ENCODE peak calls at places on chromosome 11, in ten cellular contexts. One of them, this sample, is unnamed.

GRCh38 chr11:69801513-69802335 is 17.5 kb downstream of the FGF3 start:
- DNase-seq in activated T-cell treated with anti-CD3 and anti-CD28 coated beads for 1 hour: peak
- DNase-seq in psoas muscle: no peak
- DNase-seq in colonic mucosa: peak
- DNase-seq in T47D: peak
- DNase-seq in WTC11: peak
- DNase-seq in coronary artery: no peak
- DNase-seq in NCI-H1092: peak
- DNase-seq in CD4-positive, alpha-beta T cell: peak
- DNase-seq in HFFc6: no peak
- DNase-seq in this sample: no peak

GRCh38 chr11:69089258-69089657 is 40.5 kb downstream of the TPCN2 start:
- DNase-seq in activated T-cell treated with anti-CD3 and anti-CD28 coated beads for 1 hour: no peak
- DNase-seq in psoas muscle: peak
- DNase-seq in colonic mucosa: no peak
- DNase-seq in T47D: no peak
- DNase-seq in WTC11: no peak
- DNase-seq in coronary artery: no peak
- DNase-seq in NCI-H1092: no peak
- DNase-seq in CD4-positive, alpha-beta T cell: no peak
- DNase-seq in HFFc6: peak
- DNase-seq in this sample: peak

GRCh38 chr11:126284829-126285228 is 1.9 kb downstream of the TIRAP start:
- DNase-seq in activated T-cell treated with anti-CD3 and anti-CD28 coated beads for 1 hour: peak
- DNase-seq in psoas muscle: no peak
- DNase-seq in colonic mucosa: peak
- DNase-seq in T47D: peak
- DNase-seq in WTC11: no peak
- DNase-seq in coronary artery: no peak
- DNase-seq in NCI-H1092: no peak
- DNase-seq in CD4-positive, alpha-beta T cell: peak
- DNase-seq in HFFc6: peak
- DNase-seq in this sample: peak

GRCh38 chr11:117834838-117835443 is 10.4 kb upstream of the FXYD2 start:
- DNase-seq in activated T-cell treated with anti-CD3 and anti-CD28 coated beads for 1 hour: no peak
- DNase-seq in psoas muscle: no peak
- DNase-seq in colonic mucosa: peak
- DNase-seq in T47D: no peak
- DNase-seq in WTC11: no peak
- DNase-seq in coronary artery: no peak
- DNase-seq in NCI-H1092: no peak
- DNase-seq in CD4-positive, alpha-beta T cell: no peak
- DNase-seq in HFFc6: no peak
- DNase-seq in this sample: no peak

GRCh38 chr11:834371-835316 is 1.9 kb downstream of the CD151 start:
- DNase-seq in activated T-cell treated with anti-CD3 and anti-CD28 coated beads for 1 hour: no peak
- DNase-seq in psoas muscle: peak
- DNase-seq in colonic mucosa: peak
- DNase-seq in T47D: peak
- DNase-seq in WTC11: no peak
- DNase-seq in coronary artery: peak
- DNase-seq in NCI-H1092: no peak
- DNase-seq in CD4-positive, alpha-beta T cell: no peak
- DNase-seq in HFFc6: peak
- DNase-seq in this sample: peak

GRCh38 chr11:15551897-15552851 is 437.5 kb downstream of the INSC start:
- DNase-seq in activated T-cell treated with anti-CD3 and anti-CD28 coated beads for 1 hour: no peak
- DNase-seq in psoas muscle: no peak
- DNase-seq in colonic mucosa: no peak
- DNase-seq in T47D: no peak
- DNase-seq in WTC11: no peak
- DNase-seq in coronary artery: no peak
- DNase-seq in NCI-H1092: no peak
- DNase-seq in CD4-positive, alpha-beta T cell: no peak
- DNase-seq in HFFc6: no peak
- DNase-seq in this sample: no peak

GRCh38 chr11:44994753-44995152 is 44.1 kb upstream of the TP53I11 start:
- DNase-seq in activated T-cell treated with anti-CD3 and anti-CD28 coated beads for 1 hour: no peak
- DNase-seq in psoas muscle: no peak
- DNase-seq in colonic mucosa: no peak
- DNase-seq in T47D: no peak
- DNase-seq in WTC11: no peak
- DNase-seq in coronary artery: no peak
- DNase-seq in NCI-H1092: no peak
- DNase-seq in CD4-positive, alpha-beta T cell: no peak
- DNase-seq in HFFc6: no peak
- DNase-seq in this sample: no peak

GRCh38 chr11:7480132-7480531 is 5.2 kb upstream of the OLFML1 start:
- DNase-seq in activated T-cell treated with anti-CD3 and anti-CD28 coated beads for 1 hour: no peak
- DNase-seq in psoas muscle: no peak
- DNase-seq in colonic mucosa: no peak
- DNase-seq in T47D: no peak
- DNase-seq in WTC11: no peak
- DNase-seq in coronary artery: no peak
- DNase-seq in NCI-H1092: no peak
- DNase-seq in CD4-positive, alpha-beta T cell: no peak
- DNase-seq in HFFc6: no peak
- DNase-seq in this sample: peak

GRCh38 chr11:100756556-100756955 is 69.5 kb downstream of the ARHGAP42 start:
- DNase-seq in activated T-cell treated with anti-CD3 and anti-CD28 coated beads for 1 hour: no peak
- DNase-seq in psoas muscle: no peak
- DNase-seq in colonic mucosa: no peak
- DNase-seq in T47D: no peak
- DNase-seq in WTC11: no peak
- DNase-seq in coronary artery: no peak
- DNase-seq in NCI-H1092: no peak
- DNase-seq in CD4-positive, alpha-beta T cell: no peak
- DNase-seq in HFFc6: no peak
- DNase-seq in this sample: no peak

GRCh38 chr11:120577624-120578363 is 66.2 kb downstream of the GRIK4 start:
- DNase-seq in activated T-cell treated with anti-CD3 and anti-CD28 coated beads for 1 hour: no peak
- DNase-seq in psoas muscle: no peak
- DNase-seq in colonic mucosa: no peak
- DNase-seq in T47D: no peak
- DNase-seq in WTC11: peak
- DNase-seq in coronary artery: no peak
- DNase-seq in NCI-H1092: no peak
- DNase-seq in CD4-positive, alpha-beta T cell: no peak
- DNase-seq in HFFc6: no peak
- DNase-seq in this sample: no peak

GRCh38 chr11:56783448-56784041 is 35.0 kb upstream of the OR9G4 start:
- DNase-seq in activated T-cell treated with anti-CD3 and anti-CD28 coated beads for 1 hour: no peak
- DNase-seq in psoas muscle: no peak
- DNase-seq in colonic mucosa: peak
- DNase-seq in T47D: peak
- DNase-seq in WTC11: no peak
- DNase-seq in coronary artery: no peak
- DNase-seq in NCI-H1092: peak
- DNase-seq in CD4-positive, alpha-beta T cell: no peak
- DNase-seq in HFFc6: peak
- DNase-seq in this sample: peak

GRCh38 chr11:227824-228223 is 8.3 kb downstream of the SIRT3 start:
- DNase-seq in activated T-cell treated with anti-CD3 and anti-CD28 coated beads for 1 hour: no peak
- DNase-seq in psoas muscle: no peak
- DNase-seq in colonic mucosa: no peak
- DNase-seq in T47D: no peak
- DNase-seq in WTC11: no peak
- DNase-seq in coronary artery: no peak
- DNase-seq in NCI-H1092: no peak
- DNase-seq in CD4-positive, alpha-beta T cell: no peak
- DNase-seq in HFFc6: no peak
- DNase-seq in this sample: no peak

GRCh38 chr11:2451336-2451735 is 6.5 kb downstream of the KCNQ1 start:
- DNase-seq in activated T-cell treated with anti-CD3 and anti-CD28 coated beads for 1 hour: no peak
- DNase-seq in psoas muscle: peak
- DNase-seq in colonic mucosa: no peak
- DNase-seq in T47D: no peak
- DNase-seq in WTC11: peak
- DNase-seq in coronary artery: no peak
- DNase-seq in NCI-H1092: no peak
- DNase-seq in CD4-positive, alpha-beta T cell: no peak
- DNase-seq in HFFc6: no peak
- DNase-seq in this sample: no peak

GRCh38 chr11:77029829-77030228 is 4.4 kb upstream of the B3GNT6 start:
- DNase-seq in activated T-cell treated with anti-CD3 and anti-CD28 coated beads for 1 hour: no peak
- DNase-seq in psoas muscle: no peak
- DNase-seq in colonic mucosa: peak
- DNase-seq in T47D: no peak
- DNase-seq in WTC11: no peak
- DNase-seq in coronary artery: no peak
- DNase-seq in NCI-H1092: no peak
- DNase-seq in CD4-positive, alpha-beta T cell: no peak
- DNase-seq in HFFc6: no peak
- DNase-seq in this sample: no peak

GRCh38 chr11:65611028-65611757 is 2.8 kb downstream of the MAP3K11 start:
- DNase-seq in activated T-cell treated with anti-CD3 and anti-CD28 coated beads for 1 hour: no peak
- DNase-seq in psoas muscle: peak
- DNase-seq in colonic mucosa: no peak
- DNase-seq in T47D: no peak
- DNase-seq in WTC11: no peak
- DNase-seq in coronary artery: no peak
- DNase-seq in NCI-H1092: no peak
- DNase-seq in CD4-positive, alpha-beta T cell: no peak
- DNase-seq in HFFc6: no peak
- DNase-seq in this sample: no peak

GRCh38 chr11:81165164-81165563 is 1568.5 kb downstream of the FAM181B start:
- DNase-seq in activated T-cell treated with anti-CD3 and anti-CD28 coated beads for 1 hour: no peak
- DNase-seq in psoas muscle: no peak
- DNase-seq in colonic mucosa: no peak
- DNase-seq in T47D: peak
- DNase-seq in WTC11: no peak
- DNase-seq in coronary artery: no peak
- DNase-seq in NCI-H1092: no peak
- DNase-seq in CD4-positive, alpha-beta T cell: no peak
- DNase-seq in HFFc6: no peak
- DNase-seq in this sample: no peak

GRCh38 chr11:117096140-117096972 is 1.9 kb downstream of the SIK3 start:
- DNase-seq in activated T-cell treated with anti-CD3 and anti-CD28 coated beads for 1 hour: peak
- DNase-seq in psoas muscle: no peak
- DNase-seq in colonic mucosa: peak
- DNase-seq in T47D: no peak
- DNase-seq in WTC11: peak
- DNase-seq in coronary artery: no peak
- DNase-seq in NCI-H1092: no peak
- DNase-seq in CD4-positive, alpha-beta T cell: no peak
- DNase-seq in HFFc6: peak
- DNase-seq in this sample: no peak

GRCh38 chr11:73383249-73384126 is 7.3 kb downstream of the RELT start:
- DNase-seq in activated T-cell treated with anti-CD3 and anti-CD28 coated beads for 1 hour: no peak
- DNase-seq in psoas muscle: no peak
- DNase-seq in colonic mucosa: peak
- DNase-seq in T47D: peak
- DNase-seq in WTC11: no peak
- DNase-seq in coronary artery: no peak
- DNase-seq in NCI-H1092: no peak
- DNase-seq in CD4-positive, alpha-beta T cell: no peak
- DNase-seq in HFFc6: no peak
- DNase-seq in this sample: no peak

GRCh38 chr11:128448487-128448886 is 138.9 kb downstream of the ETS1 start:
- DNase-seq in activated T-cell treated with anti-CD3 and anti-CD28 coated beads for 1 hour: no peak
- DNase-seq in psoas muscle: no peak
- DNase-seq in colonic mucosa: peak
- DNase-seq in T47D: no peak
- DNase-seq in WTC11: no peak
- DNase-seq in coronary artery: no peak
- DNase-seq in NCI-H1092: no peak
- DNase-seq in CD4-positive, alpha-beta T cell: no peak
- DNase-seq in HFFc6: peak
- DNase-seq in this sample: no peak

GRCh38 chr11:101003468-101003867 is 126.1 kb downstream of the PGR start:
- DNase-seq in activated T-cell treated with anti-CD3 and anti-CD28 coated beads for 1 hour: no peak
- DNase-seq in psoas muscle: no peak
- DNase-seq in colonic mucosa: no peak
- DNase-seq in T47D: peak
- DNase-seq in WTC11: no peak
- DNase-seq in coronary artery: no peak
- DNase-seq in NCI-H1092: no peak
- DNase-seq in CD4-positive, alpha-beta T cell: no peak
- DNase-seq in HFFc6: no peak
- DNase-seq in this sample: no peak

GRCh38 chr11:96050435-96051182 is 126.7 kb upstream of the MTMR2 start:
- DNase-seq in activated T-cell treated with anti-CD3 and anti-CD28 coated beads for 1 hour: no peak
- DNase-seq in psoas muscle: no peak
- DNase-seq in colonic mucosa: no peak
- DNase-seq in T47D: peak
- DNase-seq in WTC11: no peak
- DNase-seq in coronary artery: no peak
- DNase-seq in NCI-H1092: no peak
- DNase-seq in CD4-positive, alpha-beta T cell: no peak
- DNase-seq in HFFc6: peak
- DNase-seq in this sample: peak

GRCh38 chr11:96827164-96827563 is 437.4 kb downstream of the JRKL start:
- DNase-seq in activated T-cell treated with anti-CD3 and anti-CD28 coated beads for 1 hour: no peak
- DNase-seq in psoas muscle: no peak
- DNase-seq in colonic mucosa: no peak
- DNase-seq in T47D: peak
- DNase-seq in WTC11: no peak
- DNase-seq in coronary artery: no peak
- DNase-seq in NCI-H1092: no peak
- DNase-seq in CD4-positive, alpha-beta T cell: no peak
- DNase-seq in HFFc6: peak
- DNase-seq in this sample: no peak

GRCh38 chr11:23112987-23113886 is 253.0 kb upstream of the CCDC179 start:
- DNase-seq in activated T-cell treated with anti-CD3 and anti-CD28 coated beads for 1 hour: no peak
- DNase-seq in psoas muscle: no peak
- DNase-seq in colonic mucosa: peak
- DNase-seq in T47D: peak
- DNase-seq in WTC11: peak
- DNase-seq in coronary artery: no peak
- DNase-seq in NCI-H1092: peak
- DNase-seq in CD4-positive, alpha-beta T cell: no peak
- DNase-seq in HFFc6: peak
- DNase-seq in this sample: peak

GRCh38 chr11:116641561-116642045 is 131.2 kb downstream of the BUD13 start:
- DNase-seq in activated T-cell treated with anti-CD3 and anti-CD28 coated beads for 1 hour: no peak
- DNase-seq in psoas muscle: no peak
- DNase-seq in colonic mucosa: peak
- DNase-seq in T47D: peak
- DNase-seq in WTC11: peak
- DNase-seq in coronary artery: peak
- DNase-seq in NCI-H1092: peak
- DNase-seq in CD4-positive, alpha-beta T cell: no peak
- DNase-seq in HFFc6: no peak
- DNase-seq in this sample: no peak

GRCh38 chr11:41459602-41460405 is at the start of gene LRRC4C:
- DNase-seq in activated T-cell treated with anti-CD3 and anti-CD28 coated beads for 1 hour: no peak
- DNase-seq in psoas muscle: no peak
- DNase-seq in colonic mucosa: no peak
- DNase-seq in T47D: no peak
- DNase-seq in WTC11: no peak
- DNase-seq in coronary artery: no peak
- DNase-seq in NCI-H1092: no peak
- DNase-seq in CD4-positive, alpha-beta T cell: no peak
- DNase-seq in HFFc6: no peak
- DNase-seq in this sample: no peak